ENCODE peak calls at places on chromosomes 5 and 9, in ten cellular contexts. One of them, this sample, is unnamed.

GRCh38 chr9:131739192-131739961 is 499 bp downstream of the RAPGEF1 start:
- DNase-seq in tibial artery: peak
- DNase-seq in retinal pigment epithelial cell: no peak
- DNase-seq in foreskin fibroblast: no peak
- DNase-seq in fibroblast of lung: no peak
- DNase-seq in transverse colon: peak
- DNase-seq in gastrocnemius medialis: no peak
- DNase-seq in PC-3: peak
- DNase-seq in fibroblast of the aortic adventitia: peak
- DNase-seq in AG10803: peak
- DNase-seq in this sample: no peak

GRCh38 chr9:113401027-113401792 is at the start of gene ALAD:
- DNase-seq in fibroblast of lung: peak
- DNase-seq in transverse colon: peak
- DNase-seq in AG10803: peak
- DNase-seq in gastrocnemius medialis: peak
- DNase-seq in foreskin fibroblast: peak
- DNase-seq in tibial artery: peak
- DNase-seq in PC-3: peak
- DNase-seq in fibroblast of the aortic adventitia: peak
- DNase-seq in retinal pigment epithelial cell: peak
- DNase-seq in this sample: peak

GRCh38 chr9:75429531-75430454 is 341.5 kb downstream of the OSTF1 start:
- DNase-seq in retinal pigment epithelial cell: no peak
- DNase-seq in foreskin fibroblast: no peak
- DNase-seq in transverse colon: no peak
- DNase-seq in gastrocnemius medialis: no peak
- DNase-seq in fibroblast of lung: no peak
- DNase-seq in tibial artery: no peak
- DNase-seq in PC-3: no peak
- DNase-seq in fibroblast of the aortic adventitia: no peak
- DNase-seq in AG10803: no peak
- DNase-seq in this sample: no peak

GRCh38 chr5:173733831-173734491 is 117.5 kb upstream of the BOD1 start:
- DNase-seq in tibial artery: no peak
- DNase-seq in gastrocnemius medialis: no peak
- DNase-seq in fibroblast of lung: no peak
- DNase-seq in transverse colon: peak
- DNase-seq in retinal pigment epithelial cell: no peak
- DNase-seq in PC-3: no peak
- DNase-seq in foreskin fibroblast: no peak
- DNase-seq in fibroblast of the aortic adventitia: no peak
- DNase-seq in AG10803: no peak
- DNase-seq in this sample: no peak

GRCh38 chr5:95963650-95964410 is 2.2 kb upstream of the ELL2 start:
- DNase-seq in transverse colon: no peak
- DNase-seq in retinal pigment epithelial cell: no peak
- DNase-seq in foreskin fibroblast: no peak
- DNase-seq in tibial artery: no peak
- DNase-seq in PC-3: peak
- DNase-seq in fibroblast of lung: no peak
- DNase-seq in gastrocnemius medialis: no peak
- DNase-seq in fibroblast of the aortic adventitia: no peak
- DNase-seq in AG10803: no peak
- DNase-seq in this sample: no peak

GRCh38 chr9:112689341-112689740 is 28.6 kb downstream of the INIP start:
- DNase-seq in foreskin fibroblast: no peak
- DNase-seq in PC-3: no peak
- DNase-seq in fibroblast of the aortic adventitia: no peak
- DNase-seq in tibial artery: no peak
- DNase-seq in AG10803: no peak
- DNase-seq in fibroblast of lung: no peak
- DNase-seq in retinal pigment epithelial cell: no peak
- DNase-seq in gastrocnemius medialis: no peak
- DNase-seq in transverse colon: no peak
- DNase-seq in this sample: no peak

GRCh38 chr5:180294913-180295555 is 3.2 kb upstream of the MAPK9 start:
- DNase-seq in fibroblast of the aortic adventitia: no peak
- DNase-seq in transverse colon: no peak
- DNase-seq in tibial artery: no peak
- DNase-seq in fibroblast of lung: no peak
- DNase-seq in PC-3: no peak
- DNase-seq in foreskin fibroblast: no peak
- DNase-seq in retinal pigment epithelial cell: no peak
- DNase-seq in AG10803: no peak
- DNase-seq in gastrocnemius medialis: no peak
- DNase-seq in this sample: no peak

GRCh38 chr5:144142030-144142825 is 28.2 kb downstream of the YIPF5 start:
- DNase-seq in PC-3: peak
- DNase-seq in fibroblast of lung: peak
- DNase-seq in gastrocnemius medialis: no peak
- DNase-seq in retinal pigment epithelial cell: no peak
- DNase-seq in foreskin fibroblast: no peak
- DNase-seq in AG10803: peak
- DNase-seq in fibroblast of the aortic adventitia: peak
- DNase-seq in tibial artery: no peak
- DNase-seq in transverse colon: no peak
- DNase-seq in this sample: no peak

GRCh38 chr9:129609486-129610192 is 11.3 kb downstream of the C9orf50 start:
- DNase-seq in retinal pigment epithelial cell: no peak
- DNase-seq in PC-3: no peak
- DNase-seq in fibroblast of the aortic adventitia: peak
- DNase-seq in gastrocnemius medialis: no peak
- DNase-seq in transverse colon: peak
- DNase-seq in AG10803: peak
- DNase-seq in tibial artery: peak
- DNase-seq in fibroblast of lung: peak
- DNase-seq in foreskin fibroblast: no peak
- DNase-seq in this sample: no peak

GRCh38 chr5:39218482-39219381 is 631 bp downstream of the FYB1 start:
- DNase-seq in tibial artery: no peak
- DNase-seq in retinal pigment epithelial cell: no peak
- DNase-seq in gastrocnemius medialis: peak
- DNase-seq in fibroblast of the aortic adventitia: peak
- DNase-seq in transverse colon: no peak
- DNase-seq in AG10803: peak
- DNase-seq in PC-3: no peak
- DNase-seq in foreskin fibroblast: no peak
- DNase-seq in fibroblast of lung: peak
- DNase-seq in this sample: no peak

GRCh38 chr5:72018158-72018803 is 89.0 kb upstream of the MAP1B start:
- DNase-seq in foreskin fibroblast: peak
- DNase-seq in fibroblast of the aortic adventitia: peak
- DNase-seq in PC-3: peak
- DNase-seq in fibroblast of lung: peak
- DNase-seq in gastrocnemius medialis: no peak
- DNase-seq in tibial artery: peak
- DNase-seq in transverse colon: peak
- DNase-seq in AG10803: peak
- DNase-seq in retinal pigment epithelial cell: no peak
- DNase-seq in this sample: no peak

GRCh38 chr5:5316333-5316732 is 106.1 kb upstream of the ICE1 start:
- DNase-seq in AG10803: peak
- DNase-seq in tibial artery: no peak
- DNase-seq in foreskin fibroblast: no peak
- DNase-seq in transverse colon: no peak
- DNase-seq in gastrocnemius medialis: peak
- DNase-seq in PC-3: no peak
- DNase-seq in fibroblast of the aortic adventitia: peak
- DNase-seq in retinal pigment epithelial cell: no peak
- DNase-seq in fibroblast of lung: no peak
- DNase-seq in this sample: no peak

GRCh38 chr9:35448511-35448910 is 41.4 kb upstream of the RUSC2 start:
- DNase-seq in fibroblast of lung: no peak
- DNase-seq in transverse colon: no peak
- DNase-seq in retinal pigment epithelial cell: no peak
- DNase-seq in foreskin fibroblast: no peak
- DNase-seq in PC-3: no peak
- DNase-seq in tibial artery: no peak
- DNase-seq in fibroblast of the aortic adventitia: peak
- DNase-seq in AG10803: no peak
- DNase-seq in gastrocnemius medialis: no peak
- DNase-seq in this sample: no peak

GRCh38 chr5:138950411-138951011 is 75.4 kb upstream of the LRRTM2 start:
- DNase-seq in retinal pigment epithelial cell: no peak
- DNase-seq in fibroblast of the aortic adventitia: no peak
- DNase-seq in gastrocnemius medialis: no peak
- DNase-seq in PC-3: no peak
- DNase-seq in tibial artery: peak
- DNase-seq in AG10803: no peak
- DNase-seq in foreskin fibroblast: no peak
- DNase-seq in transverse colon: no peak
- DNase-seq in fibroblast of lung: no peak
- DNase-seq in this sample: no peak

GRCh38 chr5:72501475-72501874 is 5.7 kb downstream of the ZNF366 start:
- DNase-seq in PC-3: no peak
- DNase-seq in transverse colon: no peak
- DNase-seq in retinal pigment epithelial cell: no peak
- DNase-seq in AG10803: no peak
- DNase-seq in fibroblast of the aortic adventitia: peak
- DNase-seq in tibial artery: no peak
- DNase-seq in foreskin fibroblast: no peak
- DNase-seq in gastrocnemius medialis: no peak
- DNase-seq in fibroblast of lung: no peak
- DNase-seq in this sample: no peak

GRCh38 chr9:98347642-98348041 is 92.2 kb upstream of the TBC1D2 start:
- DNase-seq in AG10803: no peak
- DNase-seq in transverse colon: no peak
- DNase-seq in PC-3: no peak
- DNase-seq in gastrocnemius medialis: no peak
- DNase-seq in fibroblast of the aortic adventitia: no peak
- DNase-seq in fibroblast of lung: no peak
- DNase-seq in tibial artery: no peak
- DNase-seq in foreskin fibroblast: no peak
- DNase-seq in retinal pigment epithelial cell: no peak
- DNase-seq in this sample: no peak

GRCh38 chr5:128905225-128906110 is 59.8 kb upstream of the SLC27A6 start:
- DNase-seq in retinal pigment epithelial cell: peak
- DNase-seq in PC-3: peak
- DNase-seq in fibroblast of the aortic adventitia: peak
- DNase-seq in transverse colon: peak
- DNase-seq in foreskin fibroblast: peak
- DNase-seq in fibroblast of lung: peak
- DNase-seq in tibial artery: no peak
- DNase-seq in gastrocnemius medialis: no peak
- DNase-seq in AG10803: peak
- DNase-seq in this sample: peak

GRCh38 chr5:175118700-175119309 is 325.2 kb downstream of the DRD1 start:
- DNase-seq in gastrocnemius medialis: no peak
- DNase-seq in foreskin fibroblast: no peak
- DNase-seq in transverse colon: no peak
- DNase-seq in fibroblast of lung: no peak
- DNase-seq in tibial artery: no peak
- DNase-seq in fibroblast of the aortic adventitia: no peak
- DNase-seq in PC-3: no peak
- DNase-seq in AG10803: no peak
- DNase-seq in retinal pigment epithelial cell: no peak
- DNase-seq in this sample: no peak

GRCh38 chr9:76667521-76667957 is 96.7 kb upstream of the PCA3 start:
- DNase-seq in gastrocnemius medialis: no peak
- DNase-seq in fibroblast of the aortic adventitia: peak
- DNase-seq in tibial artery: no peak
- DNase-seq in fibroblast of lung: peak
- DNase-seq in transverse colon: no peak
- DNase-seq in AG10803: peak
- DNase-seq in foreskin fibroblast: peak
- DNase-seq in PC-3: no peak
- DNase-seq in retinal pigment epithelial cell: peak
- DNase-seq in this sample: no peak

DNA sequence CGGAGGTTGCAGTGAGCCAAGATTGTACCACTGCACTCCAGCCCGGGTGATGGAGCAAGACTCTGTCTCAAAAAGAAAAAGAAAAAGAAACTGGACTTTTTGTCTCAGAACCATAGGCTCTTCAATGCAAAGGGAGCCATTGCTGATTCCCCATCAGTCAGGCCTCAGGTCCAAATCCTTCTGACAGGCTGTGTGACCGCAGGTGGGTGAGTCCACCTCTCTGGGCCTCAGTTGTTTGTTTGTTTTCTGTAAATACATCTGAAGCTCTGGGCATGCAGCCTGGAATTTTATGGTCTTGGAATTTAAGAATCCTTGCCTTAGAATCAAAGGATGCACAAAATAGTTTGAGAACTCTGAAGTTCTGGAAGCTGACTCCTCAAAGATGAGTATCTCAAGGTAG is 21.1 kb upstream of the TOR2A start:
- DNase-seq in fibroblast of the aortic adventitia: no peak
- DNase-seq in tibial artery: no peak
- DNase-seq in transverse colon: no peak
- DNase-seq in retinal pigment epithelial cell: no peak
- DNase-seq in PC-3: no peak
- DNase-seq in AG10803: no peak
- DNase-seq in gastrocnemius medialis: no peak
- DNase-seq in foreskin fibroblast: no peak
- DNase-seq in fibroblast of lung: no peak
- DNase-seq in this sample: no peak
- TF ChIP-seq CTCF in fibroblast of the aortic adventitia: no peak
- TF ChIP-seq CTCF in tibial artery: no peak
- TF ChIP-seq CTCF in transverse colon: no peak
- TF ChIP-seq CTCF in retinal pigment epithelial cell: no peak
- TF ChIP-seq CTCF in PC-3: no peak
- TF ChIP-seq CTCF in AG10803: no peak
- TF ChIP-seq CTCF in gastrocnemius medialis: no peak
- TF ChIP-seq CTCF in foreskin fibroblast: no peak
- TF ChIP-seq CTCF in fibroblast of lung: no peak
- TF ChIP-seq CTCF in this sample: no peak

GRCh38 chr5:132010645-132011560 is 555 bp downstream of the ACSL6 start:
- DNase-seq in tibial artery: peak
- DNase-seq in gastrocnemius medialis: peak
- DNase-seq in PC-3: no peak
- DNase-seq in fibroblast of lung: no peak
- DNase-seq in fibroblast of the aortic adventitia: no peak
- DNase-seq in foreskin fibroblast: no peak
- DNase-seq in AG10803: no peak
- DNase-seq in transverse colon: peak
- DNase-seq in retinal pigment epithelial cell: no peak
- DNase-seq in this sample: no peak
- H3K4me3 ChIP-seq in tibial artery: peak
- H3K4me3 ChIP-seq in gastrocnemius medialis: peak
- H3K4me3 ChIP-seq in PC-3: peak
- H3K4me3 ChIP-seq in fibroblast of lung: peak
- H3K4me3 ChIP-seq in fibroblast of the aortic adventitia: peak
- H3K4me3 ChIP-seq in foreskin fibroblast: peak
- H3K4me3 ChIP-seq in AG10803: peak
- H3K4me3 ChIP-seq in transverse colon: no peak
- H3K4me3 ChIP-seq in retinal pigment epithelial cell: peak
- H3K4me3 ChIP-seq in this sample: peak

GRCh38 chr9:14547245-14548060 is 145.8 kb downstream of the ZDHHC21 start:
- DNase-seq in foreskin fibroblast: no peak
- DNase-seq in tibial artery: no peak
- DNase-seq in PC-3: no peak
- DNase-seq in transverse colon: no peak
- DNase-seq in retinal pigment epithelial cell: no peak
- DNase-seq in AG10803: no peak
- DNase-seq in fibroblast of lung: no peak
- DNase-seq in fibroblast of the aortic adventitia: no peak
- DNase-seq in gastrocnemius medialis: no peak
- DNase-seq in this sample: no peak
- TF ChIP-seq CTCF in foreskin fibroblast: no peak
- TF ChIP-seq CTCF in tibial artery: no peak
- TF ChIP-seq CTCF in PC-3: no peak
- TF ChIP-seq CTCF in transverse colon: no peak
- TF ChIP-seq CTCF in retinal pigment epithelial cell: no peak
- TF ChIP-seq CTCF in AG10803: no peak
- TF ChIP-seq CTCF in fibroblast of lung: no peak
- TF ChIP-seq CTCF in fibroblast of the aortic adventitia: no peak
- TF ChIP-seq CTCF in gastrocnemius medialis: no peak
- TF ChIP-seq CTCF in this sample: no peak

GRCh38 chr5:172481011-172481410 is 26.7 kb upstream of the SH3PXD2B start:
- DNase-seq in transverse colon: no peak
- DNase-seq in AG10803: no peak
- DNase-seq in fibroblast of lung: no peak
- DNase-seq in fibroblast of the aortic adventitia: no peak
- DNase-seq in PC-3: no peak
- DNase-seq in retinal pigment epithelial cell: no peak
- DNase-seq in tibial artery: peak
- DNase-seq in foreskin fibroblast: no peak
- DNase-seq in gastrocnemius medialis: no peak
- DNase-seq in this sample: no peak
- H3K4me3 ChIP-seq in transverse colon: no peak
- H3K4me3 ChIP-seq in AG10803: no peak
- H3K4me3 ChIP-seq in fibroblast of lung: no peak
- H3K4me3 ChIP-seq in fibroblast of the aortic adventitia: no peak
- H3K4me3 ChIP-seq in PC-3: no peak
- H3K4me3 ChIP-seq in retinal pigment epithelial cell: no peak
- H3K4me3 ChIP-seq in tibial artery: no peak
- H3K4me3 ChIP-seq in foreskin fibroblast: no peak
- H3K4me3 ChIP-seq in gastrocnemius medialis: no peak
- H3K4me3 ChIP-seq in this sample: no peak